ENCODE peak calls at places on chromosomes 3 and 15, in eight cellular contexts. U is fibroblast of mammary gland, G is MCF 10A, I is cardiac fibroblast, P is neural progenitor cell, X is lower lobe of right lung, V is mesothelial cell of epicardium, J is hepatocyte. M is an unnamed sample.

GRCh38 chr3:73030073-73030597 is 31.3 kb upstream of the EBLN2 start:
- DNase-seq in X (no peak), G (no peak), J (no peak), U (no peak), V (no peak), I (no peak), P (no peak), M (no peak)

GRCh38 chr15:75713338-75713895 is 769 bp upstream of the CSPG4 start:
- DNase-seq in X (no peak), P (no peak), U (peak; percentile 45), V (no peak), J (no peak), I (peak; percentile 72), G (peak; percentile 21), M (no peak)

GRCh38 chr3:111737712-111738097 is 121.4 kb upstream of the PHLDB2 start:
- DNase-seq in J (peak; percentile 72), U (peak; percentile 96), V (no peak), G (peak; percentile 89), X (no peak), P (no peak), I (peak; percentile 99), M (peak; percentile 88)

GRCh38 chr3:33277193-33277882 is at the start of gene FBXL2:
- DNase-seq in G (peak; percentile 76), V (peak; percentile 87), U (peak; percentile 49), X (peak; percentile 81), P (peak; percentile 96), I (peak; percentile 75), J (peak; percentile 94), M (peak; percentile 30)

GRCh38 chr3:23648965-23649328 is 156.8 kb upstream of the UBE2E1 start:
- DNase-seq in G (no peak), V (no peak), U (no peak), I (peak; percentile 15), X (no peak), P (no peak), J (no peak), M (no peak)

GRCh38 chr3:67357610-67358458 is 296.6 kb downstream of the SUCLG2 start:
- DNase-seq in G (peak; percentile 60), X (no peak), V (no peak), P (peak; percentile 80), J (peak; percentile 73), U (peak; percentile 27), I (peak; percentile 32), M (peak; percentile 21)

GRCh38 chr15:68721886-68722285 is 98.8 kb downstream of the ANP32A start:
- DNase-seq in P (no peak), I (no peak), U (no peak), X (no peak), J (no peak), G (no peak), V (no peak), M (no peak)

GRCh38 chr3:143753456-143753855 is 94.8 kb downstream of the SLC9A9 start:
- DNase-seq in J (no peak), X (no peak), P (no peak), I (no peak), G (no peak), U (no peak), V (no peak), M (no peak)

GRCh38 chr3:6528951-6529350 is 332.0 kb upstream of the GRM7 start:
- DNase-seq in X (no peak), G (no peak), U (no peak), V (no peak), J (no peak), P (no peak), I (no peak), M (no peak)

GRCh38 chr3:168081171-168081771 is 14.5 kb downstream of the GOLIM4 start:
- DNase-seq in I (no peak), V (no peak), G (no peak), X (no peak), J (no peak), P (no peak), U (peak; percentile 44), M (peak; percentile 79)

GRCh38 chr15:32867313-32867626 is 149.5 kb downstream of the GREM1 start:
- DNase-seq in U (peak; percentile 93), P (no peak), X (peak; percentile 49), G (peak; percentile 75), I (peak; percentile 75), V (no peak), J (no peak), M (peak; percentile 74)

GRCh38 chr3:174270841-174271240 is 588.3 kb upstream of the NAALADL2 start:
- DNase-seq in J (peak; percentile 6), P (no peak), G (peak; percentile 35), V (no peak), I (peak; percentile 61), X (no peak), U (peak; percentile 73), M (peak; percentile 81)

GRCh38 chr3:32000877-32001276 is 19.3 kb downstream of the ZNF860 start:
- DNase-seq in J (no peak), U (no peak), G (no peak), V (no peak), X (no peak), I (no peak), P (no peak), M (no peak)
- TF ChIP-seq CTCF in J (no peak), U (no peak), G (no peak), V (no peak), X (no peak), I (no peak), P (no peak), M (no peak)

GRCh38 chr15:58980351-58980939 is 7.0 kb upstream of the RNF111 start:
- DNase-seq in V (no peak), X (no peak), J (peak; percentile 25), G (peak; percentile 38), U (peak; percentile 64), I (peak; percentile 65), P (peak; percentile 14), M (peak; percentile 11)
- TF ChIP-seq CTCF in V (peak; percentile 52), X (peak; percentile 51), J (peak; percentile 68), G (peak; percentile 41), U (peak; percentile 55), I (peak; percentile 37), P (peak; percentile 64), M (peak; percentile 80)

GRCh38 chr3:141576744-141577052 is 89.9 kb downstream of the RASA2 start:
- DNase-seq in J (no peak), P (no peak), G (no peak), V (no peak), U (no peak), X (no peak), I (no peak), M (no peak)

GRCh38 chr3:141578197-141578596 is 91.4 kb downstream of the RASA2 start:
- DNase-seq in X (no peak), V (no peak), I (peak; percentile 19), G (peak; percentile 42), J (no peak), U (peak; percentile 85), P (no peak), M (peak; percentile 28)

GRCh38 chr3:141575879-141576743 is 89.3 kb downstream of the RASA2 start:
- DNase-seq in X (no peak), U (peak; percentile 40), G (peak; percentile 8), J (peak; percentile 9), V (no peak), P (no peak), I (peak; percentile 51), M (peak; percentile 21)
- TF ChIP-seq CTCF in X (peak; percentile 50), U (peak; percentile 57), G (peak; percentile 42), J (peak; percentile 67), V (peak; percentile 30), P (peak; percentile 55), I (peak; percentile 44), M (peak; percentile 74)

GRCh38 chr3:65972765-65973164 is 66.0 kb downstream of the MAGI1 start:
- DNase-seq in G (no peak), J (no peak), I (no peak), V (no peak), X (no peak), P (no peak), U (no peak), M (no peak)

GRCh38 chr3:65975031-65975430 is 63.7 kb downstream of the MAGI1 start:
- DNase-seq in G (no peak), P (no peak), I (no peak), U (no peak), X (no peak), V (no peak), J (no peak), M (no peak)

GRCh38 chr3:65971281-65972252 is 67.2 kb downstream of the MAGI1 start:
- DNase-seq in P (no peak), J (peak; percentile 34), X (no peak), U (no peak), I (no peak), V (no peak), G (no peak), M (no peak)

GRCh38 chr3:65978116-65978515 is 60.6 kb downstream of the MAGI1 start:
- DNase-seq in V (no peak), X (no peak), I (no peak), U (no peak), G (no peak), P (no peak), J (no peak), M (no peak)

DNA sequence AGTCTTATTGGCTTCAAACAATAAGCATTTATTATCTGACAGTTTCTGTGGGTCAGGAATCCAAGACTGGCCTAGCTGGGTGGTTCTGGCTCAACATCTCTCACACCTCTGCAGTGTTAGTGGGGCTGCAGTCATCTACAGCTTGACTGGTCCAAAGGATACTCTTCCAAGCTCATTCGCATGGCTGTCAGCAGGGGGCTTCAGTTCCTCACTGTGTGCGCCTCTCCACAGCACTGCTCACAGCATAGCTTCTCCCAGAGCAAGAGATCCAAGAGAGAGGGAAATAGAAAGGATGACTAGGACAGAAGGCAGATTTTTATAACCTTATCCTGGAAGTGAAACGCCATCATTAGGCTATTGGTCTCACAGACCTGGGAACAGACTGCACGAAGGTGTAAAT is 64.2 kb downstream of the MAGI1 start:
- DNase-seq in I (no peak), G (peak; percentile 18), P (no peak), J (no peak), V (no peak), U (peak; percentile 12), X (no peak), M (no peak)
- TF ChIP-seq CTCF in I (peak; percentile 13), G (no peak), P (no peak), J (no peak), V (no peak), U (peak; percentile 11), X (no peak), M (no peak)

DNA sequence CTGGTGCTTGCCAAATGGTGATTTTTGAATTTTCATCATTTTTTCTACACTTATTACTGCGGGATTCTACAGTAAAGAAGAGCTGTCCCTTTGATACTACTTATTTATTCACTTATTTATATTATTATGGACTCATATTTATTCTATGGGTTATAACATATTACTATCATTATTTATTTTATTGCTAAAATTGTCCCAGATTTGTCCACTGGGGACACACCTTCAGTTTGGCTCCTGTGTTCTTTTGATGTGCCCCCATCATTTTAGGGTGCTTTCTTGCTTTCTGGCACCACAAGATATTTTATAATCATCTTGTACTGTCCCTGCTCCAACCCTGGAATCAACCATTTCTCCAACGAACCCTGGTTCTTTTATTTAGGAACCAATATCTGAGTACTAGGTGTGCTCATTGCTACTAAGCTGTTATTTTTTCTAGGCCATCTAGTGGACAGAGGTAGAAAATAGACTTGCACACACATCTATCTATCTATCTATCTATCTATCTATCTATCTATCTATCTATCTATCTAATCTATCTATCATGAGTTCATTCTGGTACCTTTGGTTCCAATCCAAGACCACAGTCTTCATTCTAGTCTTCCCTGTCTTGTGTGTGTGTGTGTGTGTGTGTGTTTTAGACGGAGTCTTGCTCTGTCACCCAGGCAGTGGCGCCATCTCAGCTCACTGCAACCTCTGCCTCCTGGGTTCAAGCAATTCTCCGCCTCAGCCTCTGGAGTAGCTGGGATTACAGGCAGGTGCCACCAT is 16.0 kb downstream of the SLC22A14 start:
- DNase-seq in U (peak; percentile 43), P (no peak), J (no peak), V (no peak), X (no peak), I (no peak), G (peak; percentile 23), M (peak; percentile 8)
- TF ChIP-seq CTCF in U (peak; percentile 52), P (peak; percentile 56), J (peak; percentile 44), V (peak; percentile 22), X (peak; percentile 32), I (peak; percentile 46), G (peak; percentile 40), M (peak; percentile 78)

GRCh38 chr3:132395126-132395525 is 22.2 kb upstream of the DNAJC13 start:
- DNase-seq in J (no peak), G (no peak), U (no peak), X (no peak), P (no peak), V (no peak), I (no peak), M (no peak)
- TF ChIP-seq CTCF in J (no peak), G (no peak), U (no peak), X (no peak), P (no peak), V (no peak), I (no peak), M (no peak)